ENCODE peak calls at places on chromosomes 7 and 10, in six cellular contexts. T, V, B, O, S and X are unnamed samples.

GRCh38 chr10:14433147-14433546 is 102.4 kb upstream of the FRMD4A start:
- DNase-seq in T (no peak), V (no peak), B (no peak), O (no peak), S (no peak), X (no peak)

GRCh38 chr10:108673756-108674155 is 1249.6 kb downstream of the XPNPEP1 start:
- DNase-seq in T (no peak), V (no peak), B (no peak), O (no peak), S (no peak), X (no peak)

GRCh38 chr7:98216941-98217622 is 5.8 kb downstream of the BHLHA15 start:
- DNase-seq in T (no peak), V (no peak), B (no peak), O (no peak), S (no peak), X (no peak)

GRCh38 chr10:96442017-96442643 is 71.6 kb downstream of the TLL2 start:
- DNase-seq in T (no peak), V (no peak), B (no peak), O (no peak), S (no peak), X (no peak)

GRCh38 chr7:50799873-50800272 is 17.2 kb upstream of the GRB10 start:
- DNase-seq in T (no peak), V (no peak), B (no peak), O (no peak), S (no peak), X (no peak)

GRCh38 chr7:5387711-5388245 is 35.9 kb downstream of the TNRC18 start:
- DNase-seq in T (peak), V (no peak), B (no peak), O (no peak), S (no peak), X (no peak)

GRCh38 chr7:151008511-151009323 is 15.6 kb downstream of the ATG9B start:
- DNase-seq in T (peak), V (peak), B (no peak), O (peak), S (peak), X (peak)

GRCh38 chr7:148535227-148535626 is 55.3 kb upstream of the C7orf33 start:
- DNase-seq in T (peak), V (no peak), B (no peak), O (no peak), S (peak), X (no peak)

GRCh38 chr10:125549656-125550055 is 133.3 kb downstream of the TEX36 start:
- DNase-seq in T (no peak), V (peak), B (no peak), O (no peak), S (no peak), X (no peak)

GRCh38 chr10:87923233-87923632 is 59.8 kb downstream of the PTEN start:
- DNase-seq in T (no peak), V (no peak), B (no peak), O (no peak), S (no peak), X (no peak)

GRCh38 chr10:6482737-6483362 is 97.2 kb downstream of the PRKCQ start:
- DNase-seq in T (no peak), V (no peak), B (no peak), O (no peak), S (no peak), X (no peak)

GRCh38 chr7:151378496-151379192 is 31.2 kb downstream of the WDR86 start:
- DNase-seq in T (no peak), V (no peak), B (no peak), O (no peak), S (no peak), X (no peak)

GRCh38 chr10:107104026-107104652 is 60.4 kb downstream of the SORCS1 start:
- DNase-seq in T (no peak), V (no peak), B (no peak), O (no peak), S (no peak), X (no peak)

GRCh38 chr10:9625266-9625776 is 1392.4 kb upstream of the CELF2 start:
- DNase-seq in T (no peak), V (peak), B (no peak), O (no peak), S (no peak), X (no peak)

GRCh38 chr10:68296833-68297232 is 35.0 kb upstream of the HNRNPH3 start:
- DNase-seq in T (no peak), V (peak), B (no peak), O (no peak), S (no peak), X (peak)

GRCh38 chr10:100553929-100554328 is 18.2 kb downstream of the HIF1AN start:
- DNase-seq in T (no peak), V (no peak), B (no peak), O (no peak), S (no peak), X (no peak)

GRCh38 chr10:133336131-133337078 is at the start of gene CALY:
- DNase-seq in T (peak), V (no peak), B (peak), O (peak), S (no peak), X (no peak)

GRCh38 chr10:102117391-102118159 is 2.6 kb downstream of the LDB1 start:
- DNase-seq in T (peak), V (peak), B (peak), O (no peak), S (no peak), X (peak)

GRCh38 chr7:105448181-105448580 is 59.5 kb upstream of the SRPK2 start:
- DNase-seq in T (no peak), V (no peak), B (no peak), O (no peak), S (no peak), X (no peak)

GRCh38 chr7:128867241-128867640 is 4.6 kb downstream of the ATP6V1F start:
- DNase-seq in T (no peak), V (no peak), B (no peak), O (no peak), S (no peak), X (no peak)

GRCh38 chr7:116213361-116214155 is 3.2 kb downstream of the TES start:
- DNase-seq in T (no peak), V (peak), B (no peak), O (no peak), S (no peak), X (peak)

GRCh38 chr10:124477614-124478363 is 16.2 kb downstream of the LHPP start:
- DNase-seq in T (no peak), V (no peak), B (no peak), O (peak), S (no peak), X (peak)

GRCh38 chr7:144513332-144513731 is 109.8 kb upstream of the NOBOX start:
- DNase-seq in T (peak), V (no peak), B (peak), O (peak), S (no peak), X (no peak)

GRCh38 chr10:109166935-109167334 is 756.4 kb downstream of the XPNPEP1 start:
- DNase-seq in T (no peak), V (peak), B (no peak), O (no peak), S (no peak), X (peak)

GRCh38 chr7:55192718-55193117 is 172.4 kb upstream of the LANCL2 start:
- DNase-seq in T (no peak), V (peak), B (peak), O (no peak), S (no peak), X (peak)

GRCh38 chr7:116591202-116592040 is 66.6 kb downstream of the CAV1 start:
- DNase-seq in T (no peak), V (peak), B (peak), O (peak), S (peak), X (peak)

GRCh38 chr10:3963191-3963673 is 178.2 kb upstream of the KLF6 start:
- DNase-seq in T (no peak), V (no peak), B (no peak), O (peak), S (peak), X (no peak)

GRCh38 chr10:124509836-124510535 is 48.4 kb downstream of the LHPP start:
- DNase-seq in T (no peak), V (no peak), B (no peak), O (no peak), S (no peak), X (no peak)